ENCODE peak calls at places on chromosomes 2 and 18, in eight cellular contexts. One of them, this sample, is unnamed. For H3K4me1, the result is how much of the 10 kb centered on the place peaks cover.

GRCh38 chr2:23824777-23825212 is 102.1 kb downstream of the ATAD2B start:
- DNase-seq in sigmoid colon: no peak
- DNase-seq in right lobe of liver: no peak
- DNase-seq in upper lobe of left lung: no peak
- DNase-seq in spleen: no peak
- DNase-seq in HCT116: peak
- DNase-seq in prostate gland: peak
- DNase-seq in esophagus squamous epithelium: no peak
- DNase-seq in this sample: no peak

GRCh38 chr18:31301201-31301655 is 16.7 kb upstream of the DSG1 start:
- DNase-seq in sigmoid colon: no peak
- DNase-seq in right lobe of liver: no peak
- DNase-seq in upper lobe of left lung: no peak
- DNase-seq in spleen: no peak
- DNase-seq in HCT116: no peak
- DNase-seq in prostate gland: no peak
- DNase-seq in esophagus squamous epithelium: no peak
- DNase-seq in this sample: no peak

GRCh38 chr2:25294573-25295462 is 46.9 kb downstream of the DNMT3A start:
- DNase-seq in sigmoid colon: peak
- DNase-seq in right lobe of liver: peak
- DNase-seq in upper lobe of left lung: no peak
- DNase-seq in spleen: peak
- DNase-seq in HCT116: peak
- DNase-seq in prostate gland: peak
- DNase-seq in esophagus squamous epithelium: peak
- DNase-seq in this sample: no peak

GRCh38 chr2:217928324-217929293 is 74.2 kb downstream of the TNS1 start:
- DNase-seq in sigmoid colon: peak
- DNase-seq in right lobe of liver: no peak
- DNase-seq in upper lobe of left lung: peak
- DNase-seq in spleen: no peak
- DNase-seq in HCT116: no peak
- DNase-seq in prostate gland: peak
- DNase-seq in esophagus squamous epithelium: no peak
- DNase-seq in this sample: no peak

GRCh38 chr2:44237221-44237620 is 38.1 kb upstream of the SLC3A1 start:
- DNase-seq in sigmoid colon: no peak
- DNase-seq in right lobe of liver: no peak
- DNase-seq in upper lobe of left lung: no peak
- DNase-seq in spleen: no peak
- DNase-seq in HCT116: no peak
- DNase-seq in prostate gland: no peak
- DNase-seq in esophagus squamous epithelium: no peak
- DNase-seq in this sample: no peak

GRCh38 chr2:101036562-101036961 is 34.5 kb downstream of the RPL31 start:
- DNase-seq in sigmoid colon: no peak
- DNase-seq in right lobe of liver: no peak
- DNase-seq in upper lobe of left lung: no peak
- DNase-seq in spleen: no peak
- DNase-seq in HCT116: no peak
- DNase-seq in prostate gland: no peak
- DNase-seq in esophagus squamous epithelium: no peak
- DNase-seq in this sample: no peak

GRCh38 chr2:150303281-150303680 is 184.2 kb downstream of the RND3 start:
- DNase-seq in sigmoid colon: no peak
- DNase-seq in right lobe of liver: no peak
- DNase-seq in upper lobe of left lung: no peak
- DNase-seq in spleen: no peak
- DNase-seq in HCT116: peak
- DNase-seq in prostate gland: no peak
- DNase-seq in esophagus squamous epithelium: no peak
- DNase-seq in this sample: no peak

GRCh38 chr2:101474752-101475384 is at the start of gene RFX8:
- DNase-seq in sigmoid colon: no peak
- DNase-seq in right lobe of liver: no peak
- DNase-seq in upper lobe of left lung: no peak
- DNase-seq in spleen: no peak
- DNase-seq in HCT116: no peak
- DNase-seq in prostate gland: no peak
- DNase-seq in esophagus squamous epithelium: no peak
- DNase-seq in this sample: no peak

GRCh38 chr2:226183033-226183432 is 616.6 kb downstream of the IRS1 start:
- DNase-seq in sigmoid colon: no peak
- DNase-seq in right lobe of liver: no peak
- DNase-seq in upper lobe of left lung: no peak
- DNase-seq in spleen: no peak
- DNase-seq in HCT116: no peak
- DNase-seq in prostate gland: no peak
- DNase-seq in esophagus squamous epithelium: no peak
- DNase-seq in this sample: no peak

GRCh38 chr2:239548491-239548890 is 147.7 kb upstream of the HDAC4 start:
- DNase-seq in sigmoid colon: peak
- DNase-seq in right lobe of liver: no peak
- DNase-seq in upper lobe of left lung: no peak
- DNase-seq in spleen: peak
- DNase-seq in HCT116: no peak
- DNase-seq in prostate gland: no peak
- DNase-seq in esophagus squamous epithelium: no peak
- DNase-seq in this sample: no peak

GRCh38 chr18:69946608-69947155 is 991 bp downstream of the CD226 start:
- DNase-seq in sigmoid colon: no peak
- DNase-seq in right lobe of liver: no peak
- DNase-seq in upper lobe of left lung: no peak
- DNase-seq in spleen: no peak
- DNase-seq in HCT116: no peak
- DNase-seq in prostate gland: no peak
- DNase-seq in esophagus squamous epithelium: no peak
- DNase-seq in this sample: no peak

GRCh38 chr18:69945220-69946114 is 2.2 kb downstream of the CD226 start:
- DNase-seq in sigmoid colon: no peak
- DNase-seq in right lobe of liver: no peak
- DNase-seq in upper lobe of left lung: no peak
- DNase-seq in spleen: no peak
- DNase-seq in HCT116: no peak
- DNase-seq in prostate gland: no peak
- DNase-seq in esophagus squamous epithelium: no peak
- DNase-seq in this sample: no peak

GRCh38 chr18:69943021-69943420 is 4.7 kb downstream of the CD226 start:
- DNase-seq in sigmoid colon: no peak
- DNase-seq in right lobe of liver: no peak
- DNase-seq in upper lobe of left lung: no peak
- DNase-seq in spleen: no peak
- DNase-seq in HCT116: no peak
- DNase-seq in prostate gland: no peak
- DNase-seq in esophagus squamous epithelium: no peak
- DNase-seq in this sample: no peak

GRCh38 chr18:69947361-69948106 is at the start of gene CD226:
- DNase-seq in sigmoid colon: no peak
- DNase-seq in right lobe of liver: no peak
- DNase-seq in upper lobe of left lung: no peak
- DNase-seq in spleen: no peak
- DNase-seq in HCT116: no peak
- DNase-seq in prostate gland: no peak
- DNase-seq in esophagus squamous epithelium: no peak
- DNase-seq in this sample: no peak

GRCh38 chr18:69944434-69944833 is 3.2 kb downstream of the CD226 start:
- DNase-seq in sigmoid colon: no peak
- DNase-seq in right lobe of liver: no peak
- DNase-seq in upper lobe of left lung: no peak
- DNase-seq in spleen: no peak
- DNase-seq in HCT116: no peak
- DNase-seq in prostate gland: no peak
- DNase-seq in esophagus squamous epithelium: no peak
- DNase-seq in this sample: no peak
- TF ChIP-seq POLR2A in sigmoid colon: no peak
- TF ChIP-seq POLR2A in right lobe of liver: no peak
- TF ChIP-seq POLR2A in upper lobe of left lung: no peak
- TF ChIP-seq POLR2A in spleen: no peak
- TF ChIP-seq POLR2A in HCT116: no peak
- TF ChIP-seq POLR2A in prostate gland: no peak
- TF ChIP-seq POLR2A in esophagus squamous epithelium: no peak
- TF ChIP-seq POLR2A in this sample: no peak

GRCh38 chr2:200314976-200315567 is 8.6 kb downstream of the SPATS2L start:
- DNase-seq in sigmoid colon: no peak
- DNase-seq in right lobe of liver: no peak
- DNase-seq in upper lobe of left lung: no peak
- DNase-seq in spleen: no peak
- DNase-seq in HCT116: no peak
- DNase-seq in prostate gland: no peak
- DNase-seq in esophagus squamous epithelium: no peak
- DNase-seq in this sample: no peak
- H3K4me1 ChIP-seq in sigmoid colon: under half
- H3K4me1 ChIP-seq in right lobe of liver: half or more
- H3K4me1 ChIP-seq in upper lobe of left lung: under half
- H3K4me1 ChIP-seq in spleen: under half
- H3K4me1 ChIP-seq in HCT116: under half
- H3K4me1 ChIP-seq in prostate gland: under half
- H3K4me1 ChIP-seq in esophagus squamous epithelium: under half
- H3K4me1 ChIP-seq in this sample: half or more

DNA sequence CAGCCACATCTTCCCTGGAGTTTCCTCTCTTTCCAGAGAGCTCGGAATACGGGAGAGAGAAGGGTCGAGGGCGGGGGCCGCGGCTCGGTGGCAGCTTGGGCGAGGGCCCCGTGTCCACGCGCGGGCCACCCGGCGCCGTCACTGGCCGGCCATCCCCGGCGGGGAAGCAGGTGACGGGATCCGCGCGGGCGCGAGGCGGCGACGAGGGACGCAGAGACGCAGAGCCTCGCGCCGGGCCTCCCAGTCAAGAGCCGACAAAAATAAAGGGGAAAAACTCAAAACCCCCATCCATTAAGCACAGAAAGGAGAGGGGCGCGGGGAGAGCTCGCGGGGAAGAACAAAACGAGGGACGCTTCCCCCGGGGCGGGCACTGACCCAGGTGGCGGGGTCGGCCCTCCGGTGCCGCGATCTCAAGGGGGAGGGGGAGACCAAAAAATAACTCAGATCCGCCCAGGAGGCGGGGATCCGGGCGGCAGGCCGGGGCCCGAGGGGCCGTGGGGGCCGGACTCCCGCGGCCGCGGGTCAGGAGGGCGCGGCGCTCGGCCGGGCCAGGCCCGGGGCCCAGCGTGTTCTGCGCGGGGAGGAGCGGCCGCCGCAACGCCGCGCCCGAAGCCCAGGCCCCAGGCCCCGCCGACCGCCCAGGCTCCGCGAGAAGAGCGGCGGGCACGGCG is 652 bp downstream of the RNF103 start:
- DNase-seq in sigmoid colon: peak
- DNase-seq in right lobe of liver: peak
- DNase-seq in upper lobe of left lung: peak
- DNase-seq in spleen: peak
- DNase-seq in HCT116: no peak
- DNase-seq in prostate gland: peak
- DNase-seq in esophagus squamous epithelium: no peak
- DNase-seq in this sample: no peak
- TF ChIP-seq POLR2A in sigmoid colon: no peak
- TF ChIP-seq POLR2A in right lobe of liver: no peak
- TF ChIP-seq POLR2A in upper lobe of left lung: no peak
- TF ChIP-seq POLR2A in spleen: no peak
- TF ChIP-seq POLR2A in HCT116: no peak
- TF ChIP-seq POLR2A in prostate gland: peak
- TF ChIP-seq POLR2A in esophagus squamous epithelium: no peak
- TF ChIP-seq POLR2A in this sample: no peak

DNA sequence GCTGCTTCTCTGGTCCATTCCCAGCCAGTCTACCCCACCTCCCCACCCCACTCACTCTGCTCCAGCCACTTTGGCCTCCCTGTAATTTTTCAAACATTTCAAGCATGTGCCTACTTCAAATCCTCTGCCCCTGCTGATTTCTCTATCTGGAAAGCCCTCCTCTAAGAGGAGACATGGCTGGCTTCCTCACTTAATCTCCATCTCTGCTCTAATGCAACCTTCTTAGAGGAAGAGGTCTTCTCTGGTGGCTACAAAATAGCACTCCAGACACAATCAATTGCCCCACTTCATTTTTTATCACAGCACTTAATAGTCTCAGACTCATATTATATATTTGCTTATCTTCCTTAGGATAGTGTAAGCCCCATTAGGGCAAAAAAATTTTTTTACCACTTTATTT is 161.1 kb upstream of the SLC39A10 start:
- DNase-seq in sigmoid colon: no peak
- DNase-seq in right lobe of liver: no peak
- DNase-seq in upper lobe of left lung: no peak
- DNase-seq in spleen: no peak
- DNase-seq in HCT116: no peak
- DNase-seq in prostate gland: no peak
- DNase-seq in esophagus squamous epithelium: no peak
- DNase-seq in this sample: no peak
- H3K4me1 ChIP-seq in sigmoid colon: under half
- H3K4me1 ChIP-seq in right lobe of liver: under half
- H3K4me1 ChIP-seq in upper lobe of left lung: under half
- H3K4me1 ChIP-seq in spleen: under half
- H3K4me1 ChIP-seq in HCT116: under half
- H3K4me1 ChIP-seq in prostate gland: under half
- H3K4me1 ChIP-seq in esophagus squamous epithelium: under half
- H3K4me1 ChIP-seq in this sample: under half

This sample was measured in vagina.